ENCODE peak calls at places on chromosomes 16 and 17, in four cellular contexts. One of them, this sample, is unnamed.

GRCh38 chr17:78506454-78507309 is 70.5 kb downstream of the DNAH17 start:
- DNase-seq in activated gamma-delta T cell treated with anti-CD3 and anti-CD28 coated beads, Interleukin-2, amount 50 U/mL, for 16 hours: no peak
- DNase-seq in colonic mucosa: no peak
- DNase-seq in sigmoid colon: no peak
- DNase-seq in this sample: no peak

GRCh38 chr17:51351890-51352289 is 91.5 kb downstream of the UTP18 start:
- DNase-seq in activated gamma-delta T cell treated with anti-CD3 and anti-CD28 coated beads, Interleukin-2, amount 50 U/mL, for 16 hours: no peak
- DNase-seq in colonic mucosa: no peak
- DNase-seq in sigmoid colon: no peak
- DNase-seq in this sample: no peak

GRCh38 chr17:62790554-62790953 is 17.6 kb downstream of the MARCHF10 start:
- DNase-seq in activated gamma-delta T cell treated with anti-CD3 and anti-CD28 coated beads, Interleukin-2, amount 50 U/mL, for 16 hours: no peak
- DNase-seq in colonic mucosa: no peak
- DNase-seq in sigmoid colon: no peak
- DNase-seq in this sample: no peak

GRCh38 chr16:87333101-87333500 is 15.9 kb upstream of the C16orf95 start:
- DNase-seq in activated gamma-delta T cell treated with anti-CD3 and anti-CD28 coated beads, Interleukin-2, amount 50 U/mL, for 16 hours: no peak
- DNase-seq in colonic mucosa: no peak
- DNase-seq in sigmoid colon: no peak
- DNase-seq in this sample: no peak

GRCh38 chr16:86222541-86222940 is 287.8 kb upstream of the FOXF1 start:
- DNase-seq in activated gamma-delta T cell treated with anti-CD3 and anti-CD28 coated beads, Interleukin-2, amount 50 U/mL, for 16 hours: no peak
- DNase-seq in colonic mucosa: no peak
- DNase-seq in sigmoid colon: peak
- DNase-seq in this sample: peak

GRCh38 chr17:45224671-45225050 is 3.0 kb downstream of the FMNL1 start:
- DNase-seq in activated gamma-delta T cell treated with anti-CD3 and anti-CD28 coated beads, Interleukin-2, amount 50 U/mL, for 16 hours: no peak
- DNase-seq in colonic mucosa: no peak
- DNase-seq in sigmoid colon: no peak
- DNase-seq in this sample: no peak

GRCh38 chr17:51298508-51299371 is 38.4 kb downstream of the UTP18 start:
- DNase-seq in activated gamma-delta T cell treated with anti-CD3 and anti-CD28 coated beads, Interleukin-2, amount 50 U/mL, for 16 hours: no peak
- DNase-seq in colonic mucosa: no peak
- DNase-seq in sigmoid colon: no peak
- DNase-seq in this sample: no peak

GRCh38 chr16:64437706-64438329 is 684.0 kb downstream of the CDH11 start:
- DNase-seq in activated gamma-delta T cell treated with anti-CD3 and anti-CD28 coated beads, Interleukin-2, amount 50 U/mL, for 16 hours: no peak
- DNase-seq in colonic mucosa: no peak
- DNase-seq in sigmoid colon: no peak
- DNase-seq in this sample: no peak

GRCh38 chr17:49486012-49486641 is 9.0 kb upstream of the NGFR start:
- DNase-seq in activated gamma-delta T cell treated with anti-CD3 and anti-CD28 coated beads, Interleukin-2, amount 50 U/mL, for 16 hours: no peak
- DNase-seq in colonic mucosa: no peak
- DNase-seq in sigmoid colon: no peak
- DNase-seq in this sample: no peak

GRCh38 chr16:81618661-81619060 is 160.4 kb upstream of the PLCG2 start:
- DNase-seq in activated gamma-delta T cell treated with anti-CD3 and anti-CD28 coated beads, Interleukin-2, amount 50 U/mL, for 16 hours: no peak
- DNase-seq in colonic mucosa: no peak
- DNase-seq in sigmoid colon: no peak
- DNase-seq in this sample: no peak

GRCh38 chr16:69511641-69512040 is 54.1 kb upstream of the NFAT5 start:
- DNase-seq in activated gamma-delta T cell treated with anti-CD3 and anti-CD28 coated beads, Interleukin-2, amount 50 U/mL, for 16 hours: no peak
- DNase-seq in colonic mucosa: no peak
- DNase-seq in sigmoid colon: no peak
- DNase-seq in this sample: no peak

GRCh38 chr17:58303981-58304734 is 23.4 kb upstream of the MPO start:
- DNase-seq in activated gamma-delta T cell treated with anti-CD3 and anti-CD28 coated beads, Interleukin-2, amount 50 U/mL, for 16 hours: peak
- DNase-seq in colonic mucosa: peak
- DNase-seq in sigmoid colon: peak
- DNase-seq in this sample: peak

GRCh38 chr16:78242231-78242630 is 142.8 kb downstream of the WWOX start:
- DNase-seq in activated gamma-delta T cell treated with anti-CD3 and anti-CD28 coated beads, Interleukin-2, amount 50 U/mL, for 16 hours: no peak
- DNase-seq in colonic mucosa: no peak
- DNase-seq in sigmoid colon: no peak
- DNase-seq in this sample: no peak

GRCh38 chr17:7021993-7022778 is 664 bp upstream of the BCL6B start:
- DNase-seq in activated gamma-delta T cell treated with anti-CD3 and anti-CD28 coated beads, Interleukin-2, amount 50 U/mL, for 16 hours: peak
- DNase-seq in colonic mucosa: peak
- DNase-seq in sigmoid colon: peak
- DNase-seq in this sample: peak

This sample was measured in cardiac septum.